ENCODE peak calls at places on chromosomes 4 and X, in nine cellular contexts. N is stomach, L is iris pigment epithelial cell, M is Calu3, S is NB4, P is head of caudate nucleus, A is DMS53, H is cardiac septum, B is Kasumi-1. W is an unnamed sample.
A peak's percentile ranks its signal among the peaks of the same experiment; 100 is the strongest.

GRCh38 chr4:29423836-29424721 is 1296.1 kb upstream of the PCDH7 start:
- DNase-seq in H (no peak), M (no peak), N (no peak), B (no peak), P (no peak), L (peak; percentile 92), S (no peak), A (peak; percentile 63), W (no peak)

GRCh38 chrX:72023071-72023470 is 108.6 kb downstream of the RTL5 start:
- DNase-seq in M (no peak), H (no peak), S (no peak), B (no peak), A (no peak), N (peak; percentile 72), L (no peak), P (no peak), W (no peak)

GRCh38 chr4:3255611-3256186 is 6.7 kb downstream of the MSANTD1 start:
- DNase-seq in N (no peak), H (peak; percentile 62), A (no peak), S (no peak), P (no peak), M (no peak), L (no peak), B (no peak), W (no peak)

GRCh38 chr4:189200346-189200745 is 740.3 kb upstream of the FRG1 start:
- DNase-seq in L (no peak), A (peak; percentile 81), H (no peak), M (no peak), P (no peak), S (no peak), N (no peak), B (no peak), W (no peak)

GRCh38 chrX:65821721-65822496 is 154.5 kb downstream of the MSN start:
- DNase-seq in N (no peak), S (no peak), A (no peak), M (peak; percentile 56), H (no peak), P (peak; percentile 1), B (peak; percentile 21), L (no peak), W (no peak)

GRCh38 chrX:17214962-17215361 is 160.0 kb upstream of the NHS start:
- DNase-seq in N (no peak), P (no peak), B (no peak), S (no peak), L (no peak), M (no peak), H (no peak), A (no peak), W (no peak)

GRCh38 chr4:8774071-8774470 is 97.6 kb downstream of the HMX1 start:
- DNase-seq in M (no peak), B (no peak), N (no peak), P (no peak), S (no peak), A (no peak), H (no peak), L (no peak), W (no peak)

GRCh38 chr4:7111441-7111840 is 43.6 kb upstream of the GRPEL1 start:
- DNase-seq in A (no peak), S (no peak), P (no peak), M (no peak), H (peak; percentile 60), N (no peak), B (no peak), L (no peak), W (no peak)

GRCh38 chr4:24770111-24770584 is 25.2 kb upstream of the SOD3 start:
- DNase-seq in M (peak; percentile 53), B (peak; percentile 76), L (peak; percentile 83), P (no peak), H (no peak), A (peak; percentile 44), N (no peak), S (peak; percentile 75), W (no peak)

GRCh38 chrX:20530319-20530979 is 263.7 kb upstream of the RPS6KA3 start:
- DNase-seq in A (peak; percentile 70), M (peak; percentile 66), H (no peak), B (peak; percentile 19), S (peak; percentile 61), P (peak; percentile 67), L (peak; percentile 61), N (peak; percentile 53), W (no peak)

GRCh38 chr4:129429566-129430339 is 333.8 kb downstream of the C4orf33 start:
- DNase-seq in M (no peak), N (no peak), S (no peak), A (no peak), L (no peak), P (no peak), H (no peak), B (no peak), W (no peak)

GRCh38 chr4:8775751-8776355 is 95.8 kb downstream of the HMX1 start:
- DNase-seq in B (no peak), L (no peak), M (no peak), H (peak; percentile 62), S (no peak), P (no peak), N (no peak), A (no peak), W (no peak)

GRCh38 chr4:94976371-94977011 is 218.7 kb downstream of the BMPR1B start:
- DNase-seq in S (no peak), P (no peak), N (no peak), B (no peak), M (no peak), L (peak; percentile 60), A (no peak), H (no peak), W (no peak)

GRCh38 chr4:164725066-164725465 is 28.9 kb upstream of the SMIM31 start:
- DNase-seq in M (no peak), L (no peak), H (no peak), A (no peak), B (no peak), S (no peak), N (no peak), P (no peak), W (no peak)

W was measured in GF-D8.